ENCODE peak calls at places on chromosomes 2 and 18, in five cellular contexts. F, K, W, M and J are unnamed samples.

GRCh38 chr2:117942958-117943672 is 70.8 kb downstream of the CCDC93 start:
- DNase-seq in F (no peak), K (no peak), W (no peak), M (no peak), J (no peak)

GRCh38 chr2:150370600-150370999 is 116.9 kb downstream of the RND3 start:
- DNase-seq in F (no peak), K (no peak), W (no peak), M (no peak), J (no peak)

GRCh38 chr2:3261511-3261910 is 116.1 kb downstream of the EIPR1 start:
- DNase-seq in F (no peak), K (no peak), W (no peak), M (no peak), J (no peak)

GRCh38 chr2:168118733-168119518 is 128.5 kb downstream of the STK39 start:
- DNase-seq in F (peak; percentile 22), K (peak; percentile 21), W (no peak), M (peak; percentile 52), J (no peak)

GRCh38 chr2:208280933-208281332 is 14.9 kb downstream of the PIKFYVE start:
- DNase-seq in F (no peak), K (no peak), W (no peak), M (no peak), J (no peak)

GRCh38 chr2:121648611-121649401 is 456 bp downstream of the CLASP1 start:
- DNase-seq in F (peak; percentile 60), K (no peak), W (peak; percentile 43), M (peak; percentile 79), J (peak; percentile 66)

GRCh38 chr2:218861645-218862318 is 2.2 kb downstream of the WNT6 start:
- DNase-seq in F (no peak), K (no peak), W (no peak), M (no peak), J (no peak)

GRCh38 chr18:37987901-37988300 is 422.3 kb upstream of the CELF4 start:
- DNase-seq in F (no peak), K (no peak), W (no peak), M (no peak), J (no peak)

GRCh38 chr2:241289597-241289996 is 25.9 kb downstream of the HDLBP start:
- DNase-seq in F (no peak), K (no peak), W (no peak), M (no peak), J (no peak)

GRCh38 chr18:57035590-57035989 is 111.3 kb upstream of the BOD1L2 start:
- DNase-seq in F (no peak), K (no peak), W (no peak), M (no peak), J (no peak)

GRCh38 chr2:36456227-36456788 is 100.7 kb downstream of the CRIM1 start:
- DNase-seq in F (no peak), K (no peak), W (no peak), M (no peak), J (no peak)

GRCh38 chr2:50582164-50582563 is 449.8 kb downstream of the NRXN1 start:
- DNase-seq in F (no peak), K (no peak), W (no peak), M (no peak), J (no peak)

GRCh38 chr2:148979919-148980277 is 58.6 kb upstream of the LYPD6B start:
- DNase-seq in F (no peak), K (no peak), W (no peak), M (no peak), J (no peak)

GRCh38 chr2:162266468-162266754 is 23.2 kb upstream of the FAP start:
- DNase-seq in F (no peak), K (no peak), W (no peak), M (no peak), J (no peak)

GRCh38 chr2:212727751-212728150 is 189.1 kb upstream of the ERBB4 start:
- DNase-seq in F (no peak), K (no peak), W (no peak), M (no peak), J (no peak)

GRCh38 chr2:240519396-240520142 is 38.2 kb downstream of the ANKMY1 start:
- DNase-seq in F (no peak), K (no peak), W (no peak), M (no peak), J (no peak)

GRCh38 chr2:222862068-222862914 is 1.5 kb downstream of the ACSL3 start:
- DNase-seq in F (no peak), K (no peak), W (no peak), M (no peak), J (no peak)

GRCh38 chr18:22194151-22194598 is 24.8 kb downstream of the GATA6 start:
- DNase-seq in F (no peak), K (no peak), W (no peak), M (no peak), J (no peak)

GRCh38 chr2:74036010-74036409 is 51.3 kb downstream of the TET3 start:
- DNase-seq in F (no peak), K (no peak), W (no peak), M (no peak), J (no peak)

GRCh38 chr2:6556755-6557154 is 309.0 kb downstream of the CMPK2 start:
- DNase-seq in F (no peak), K (peak; percentile 79), W (no peak), M (no peak), J (no peak)

GRCh38 chr2:234203135-234203984 is 152.9 kb downstream of the SPP2 start:
- DNase-seq in F (no peak), K (peak; percentile 97), W (peak; percentile 63), M (no peak), J (no peak)

GRCh38 chr18:56807883-56808282 is 156.7 kb downstream of the WDR7 start:
- DNase-seq in F (no peak), K (no peak), W (no peak), M (no peak), J (no peak)

GRCh38 chr2:187136646-187137045 is 287.7 kb upstream of the ZSWIM2 start:
- DNase-seq in F (no peak), K (no peak), W (no peak), M (no peak), J (no peak)

GRCh38 chr2:122451040-122451439 is 695.6 kb downstream of the TSN start:
- DNase-seq in F (no peak), K (no peak), W (no peak), M (no peak), J (no peak)

GRCh38 chr18:34633368-34633767 is 76.7 kb upstream of the DTNA start:
- DNase-seq in F (no peak), K (no peak), W (no peak), M (no peak), J (no peak)

GRCh38 chr18:42028232-42028832 is 73.3 kb downstream of the PIK3C3 start:
- DNase-seq in F (peak; percentile 10), K (no peak), W (no peak), M (no peak), J (peak; percentile 18)

GRCh38 chr2:191645807-191646611 is 31.9 kb upstream of the NABP1 start:
- DNase-seq in F (no peak), K (no peak), W (no peak), M (no peak), J (no peak)

GRCh38 chr2:209977386-209978239 is 24.8 kb upstream of the RPE start:
- DNase-seq in F (peak; percentile 31), K (peak; percentile 28), W (no peak), M (no peak), J (no peak)

GRCh38 chr2:102509749-102510148 is 36.7 kb downstream of the SLC9A4 start:
- DNase-seq in F (no peak), K (no peak), W (no peak), M (no peak), J (no peak)

GRCh38 chr2:222791946-222792649 is 68.7 kb upstream of the ACSL3 start:
- DNase-seq in F (no peak), K (no peak), W (no peak), M (no peak), J (no peak)

GRCh38 chr2:113136828-113137775 is 9.7 kb downstream of the IL1RN start:
- DNase-seq in F (peak; percentile 21), K (no peak), W (no peak), M (peak; percentile 55), J (peak; percentile 30)

GRCh38 chr2:105643405-105644173 is 101.1 kb upstream of the NCK2 start:
- DNase-seq in F (no peak), K (no peak), W (no peak), M (no peak), J (no peak)

GRCh38 chr2:226839960-226840359 is 4.1 kb downstream of the RHBDD1 start:
- DNase-seq in F (no peak), K (no peak), W (no peak), M (no peak), J (no peak)

GRCh38 chr2:50538137-50538536 is 493.8 kb downstream of the NRXN1 start:
- DNase-seq in F (no peak), K (no peak), W (no peak), M (no peak), J (no peak)

GRCh38 chr2:184528119-184528518 is 70.2 kb upstream of the ZNF804A start:
- DNase-seq in F (no peak), K (no peak), W (no peak), M (no peak), J (no peak)

GRCh38 chr2:100409975-100410647 is 7.4 kb downstream of the CHST10 start:
- DNase-seq in F (no peak), K (no peak), W (no peak), M (no peak), J (no peak)

GRCh38 chr2:100413586-100413985 is 3.9 kb downstream of the CHST10 start:
- DNase-seq in F (no peak), K (no peak), W (no peak), M (peak; percentile 32), J (no peak)

GRCh38 chr2:100409461-100409860 is 8.0 kb downstream of the CHST10 start:
- DNase-seq in F (no peak), K (no peak), W (no peak), M (no peak), J (no peak)

GRCh38 chr2:100411841-100412292 is 5.6 kb downstream of the CHST10 start:
- DNase-seq in F (no peak), K (no peak), W (no peak), M (no peak), J (no peak)

GRCh38 chr2:100412866-100413265 is 4.6 kb downstream of the CHST10 start:
- DNase-seq in F (no peak), K (no peak), W (no peak), M (peak; percentile 41), J (no peak)
- H3K4me1 ChIP-seq in F (peaks cover 3% of the 10 kb centered on the region), K (no peaks in the 10 kb centered on the region), W (no peaks in the 10 kb centered on the region), M (peaks cover 26% of the 10 kb centered on the region), J (peaks cover 8% of the 10 kb centered on the region)

DNA sequence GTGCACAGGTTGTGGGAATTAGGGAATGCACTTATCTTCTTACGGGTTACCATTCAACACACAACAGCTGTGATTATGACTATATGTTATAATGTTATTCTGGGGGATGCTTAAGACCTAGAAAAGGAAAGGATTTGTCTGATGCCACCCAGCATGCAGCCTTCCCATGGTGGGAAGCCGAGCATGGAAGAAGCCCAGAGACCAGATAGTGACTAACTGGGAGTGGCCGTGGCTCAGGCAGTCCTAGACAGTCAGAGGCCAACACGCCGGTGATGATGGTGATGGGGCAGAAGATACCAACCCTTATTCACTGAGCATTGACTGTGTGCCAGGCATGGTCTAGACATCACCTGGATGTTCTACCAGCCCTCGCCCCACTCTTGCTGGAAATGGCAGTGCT is 35.9 kb downstream of the CYRIA start:
- DNase-seq in F (no peak), K (no peak), W (no peak), M (no peak), J (no peak)
- H3K4me1 ChIP-seq in F (peaks cover 12% of the 10 kb centered on the region), K (no peaks in the 10 kb centered on the region), W (peaks cover 39% of the 10 kb centered on the region), M (peaks cover 2% of the 10 kb centered on the region), J (no peaks in the 10 kb centered on the region)

GRCh38 chr2:111145103-111145760 is 24.5 kb downstream of the BCL2L11 start:
- DNase-seq in F (no peak), K (no peak), W (no peak), M (no peak), J (no peak)
- H3K4me1 ChIP-seq in F (no peaks in the 10 kb centered on the region), K (no peaks in the 10 kb centered on the region), W (no peaks in the 10 kb centered on the region), M (no peaks in the 10 kb centered on the region), J (no peaks in the 10 kb centered on the region)

GRCh38 chr2:46574457-46575354 is 95.3 kb downstream of the TMEM247 start:
- DNase-seq in F (no peak), K (no peak), W (no peak), M (no peak), J (no peak)
- H3K4me1 ChIP-seq in F (no peaks in the 10 kb centered on the region), K (no peaks in the 10 kb centered on the region), W (no peaks in the 10 kb centered on the region), M (no peaks in the 10 kb centered on the region), J (no peaks in the 10 kb centered on the region)